ENCODE peak calls at places on chromosomes 13 and 19, in six cellular contexts. E, B, Q, S, K and Z are unnamed samples.

GRCh38 chr13:62046512-62046911 is 630.9 kb upstream of the PCDH20 start:
- DNase-seq in E (no peak), Q (no peak), S (no peak), K (no peak), B (no peak), Z (no peak)

GRCh38 chr13:57673197-57673596 is 41.7 kb downstream of the PCDH17 start:
- DNase-seq in Q (no peak), E (no peak), S (no peak), K (no peak), B (no peak), Z (no peak)

GRCh38 chr13:73465629-73465974 is 406.8 kb downstream of the KLF5 start:
- DNase-seq in K (peak), Q (no peak), B (peak), E (no peak), S (peak), Z (no peak)

GRCh38 chr19:38303517-38304351 is at the start of gene C19orf33:
- DNase-seq in B (peak), S (peak), E (no peak), K (peak), Q (peak), Z (no peak)

GRCh38 chr19:12665281-12665573 is 1.3 kb downstream of the MAN2B1 start:
- DNase-seq in K (no peak), B (peak), Q (no peak), E (peak), S (no peak), Z (peak)

GRCh38 chr13:25335856-25336255 is 34.4 kb downstream of the NUP58 start:
- DNase-seq in E (no peak), B (no peak), S (no peak), Q (no peak), K (peak), Z (no peak)

GRCh38 chr19:861756-862528 is 2.5 kb downstream of the CFD start:
- DNase-seq in S (no peak), B (peak), Q (no peak), K (no peak), E (peak), Z (peak)

GRCh38 chr13:40375522-40376171 is 290.8 kb downstream of the FOXO1 start:
- DNase-seq in S (no peak), B (no peak), E (no peak), Q (no peak), K (no peak), Z (no peak)

GRCh38 chr19:45238556-45238955 is 6.7 kb downstream of the EXOC3L2 start:
- DNase-seq in Q (no peak), E (no peak), S (no peak), K (no peak), B (no peak), Z (no peak)

GRCh38 chr19:46704379-46705076 is 12.4 kb downstream of the PRKD2 start:
- DNase-seq in B (peak), E (peak), K (no peak), Q (peak), S (peak), Z (peak)

GRCh38 chr13:27130223-27131015 is 41.2 kb downstream of the USP12 start:
- DNase-seq in Q (no peak), B (no peak), K (peak), E (no peak), S (no peak), Z (no peak)

GRCh38 chr19:31270897-31271568 is 78.2 kb downstream of the TSHZ3 start:
- DNase-seq in E (no peak), K (peak), B (no peak), Q (no peak), S (no peak), Z (no peak)

GRCh38 chr13:49388256-49388655 is 55.6 kb downstream of the CAB39L start:
- DNase-seq in S (no peak), E (no peak), Q (no peak), K (no peak), B (no peak), Z (no peak)

GRCh38 chr13:34462843-34463242 is 479.2 kb upstream of the NBEA start:
- DNase-seq in E (no peak), Q (no peak), K (peak), S (peak), B (no peak), Z (no peak)

GRCh38 chr13:108302279-108302678 is 32.8 kb downstream of the TNFSF13B start:
- DNase-seq in B (no peak), Q (no peak), E (no peak), K (peak), S (no peak), Z (no peak)

GRCh38 chr13:90205081-90205480 is 1142.4 kb upstream of the MIR17HG start:
- DNase-seq in S (no peak), Q (no peak), E (no peak), B (no peak), K (no peak), Z (no peak)

GRCh38 chr19:58330458-58330857 is 3.7 kb downstream of the ZSCAN22 start:
- DNase-seq in B (no peak), K (peak), E (no peak), Q (no peak), S (peak), Z (no peak)

GRCh38 chr13:109494955-109495354 is 291.4 kb downstream of the IRS2 start:
- DNase-seq in K (peak), Q (no peak), E (no peak), S (no peak), B (no peak), Z (no peak)

GRCh38 chr19:17996826-17997316 is 11.1 kb upstream of the ARRDC2 start:
- DNase-seq in Q (peak), B (peak), S (peak), E (peak), K (peak), Z (peak)

GRCh38 chr19:38831142-38831605 is 420 bp downstream of the ECH1 start:
- DNase-seq in S (peak), E (peak), B (peak), K (peak), Q (peak), Z (peak)

GRCh38 chr19:10936661-10937084 is 8.1 kb downstream of the TIMM29 start:
- DNase-seq in K (peak), E (peak), B (peak), Q (no peak), S (peak), Z (peak)

GRCh38 chr19:54905908-54906511 is at the start of gene NCR1:
- DNase-seq in K (no peak), Q (no peak), S (no peak), B (no peak), E (no peak), Z (peak)

GRCh38 chr13:106186366-106187030 is 349.0 kb downstream of the EFNB2 start:
- DNase-seq in S (no peak), K (peak), B (no peak), Q (no peak), E (no peak), Z (no peak)

GRCh38 chr19:18001837-18002345 is 6.1 kb upstream of the ARRDC2 start:
- DNase-seq in B (no peak), K (no peak), S (no peak), Q (no peak), E (no peak), Z (no peak)

GRCh38 chr13:94956407-94957110 is 244.2 kb upstream of the SOX21 start:
- DNase-seq in K (peak), E (no peak), Q (no peak), B (no peak), S (no peak), Z (no peak)

GRCh38 chr13:34258646-34259386 is 440.9 kb downstream of the RFC3 start:
- DNase-seq in Q (no peak), B (no peak), E (no peak), S (no peak), K (peak), Z (no peak)

GRCh38 chr19:34837262-34837661 is 64.2 kb upstream of the ZNF599 start:
- DNase-seq in K (no peak), Q (no peak), E (no peak), S (no peak), B (peak), Z (no peak)

GRCh38 chr13:73399347-73400216 is 340.8 kb downstream of the KLF5 start:
- DNase-seq in Q (no peak), E (no peak), K (peak), S (peak), B (peak), Z (no peak)

GRCh38 chr19:45276284-45276687 is 25.2 kb downstream of the MARK4 start:
- DNase-seq in B (no peak), E (peak), S (no peak), K (no peak), Q (no peak), Z (no peak)

GRCh38 chr19:8423821-8424223 is 10.7 kb downstream of the MARCHF2 start:
- DNase-seq in S (peak), E (no peak), B (peak), K (peak), Q (peak), Z (no peak)

GRCh38 chr19:10891360-10892108 is 20.2 kb downstream of the CARM1 start:
- DNase-seq in S (no peak), K (no peak), Q (no peak), E (no peak), B (peak), Z (no peak)

GRCh38 chr13:105165449-105166125 is 1369.9 kb downstream of the EFNB2 start:
- DNase-seq in E (no peak), S (no peak), K (no peak), B (peak), Q (no peak), Z (no peak)

GRCh38 chr19:3966051-3967017 is 4.6 kb downstream of the DAPK3 start:
- DNase-seq in E (no peak), B (peak), Q (no peak), S (no peak), K (no peak), Z (no peak)
- TF ChIP-seq CTCF in E (no peak), B (no peak), Q (no peak), S (no peak), K (no peak), Z (no peak)

GRCh38 chr19:41897820-41898219 is 14.8 kb downstream of the ARHGEF1 start:
- DNase-seq in K (no peak), S (no peak), B (no peak), E (no peak), Q (no peak), Z (no peak)

GRCh38 chr19:41896581-41896942 is 13.6 kb downstream of the ARHGEF1 start:
- DNase-seq in Q (no peak), B (no peak), K (no peak), E (no peak), S (no peak), Z (no peak)

GRCh38 chr19:41897181-41897580 is 14.2 kb downstream of the ARHGEF1 start:
- DNase-seq in B (no peak), E (no peak), Q (no peak), K (no peak), S (no peak), Z (no peak)

GRCh38 chr19:41894350-41894749 is 11.4 kb downstream of the ARHGEF1 start:
- DNase-seq in B (no peak), K (no peak), E (no peak), Q (no peak), S (no peak), Z (no peak)

DNA sequence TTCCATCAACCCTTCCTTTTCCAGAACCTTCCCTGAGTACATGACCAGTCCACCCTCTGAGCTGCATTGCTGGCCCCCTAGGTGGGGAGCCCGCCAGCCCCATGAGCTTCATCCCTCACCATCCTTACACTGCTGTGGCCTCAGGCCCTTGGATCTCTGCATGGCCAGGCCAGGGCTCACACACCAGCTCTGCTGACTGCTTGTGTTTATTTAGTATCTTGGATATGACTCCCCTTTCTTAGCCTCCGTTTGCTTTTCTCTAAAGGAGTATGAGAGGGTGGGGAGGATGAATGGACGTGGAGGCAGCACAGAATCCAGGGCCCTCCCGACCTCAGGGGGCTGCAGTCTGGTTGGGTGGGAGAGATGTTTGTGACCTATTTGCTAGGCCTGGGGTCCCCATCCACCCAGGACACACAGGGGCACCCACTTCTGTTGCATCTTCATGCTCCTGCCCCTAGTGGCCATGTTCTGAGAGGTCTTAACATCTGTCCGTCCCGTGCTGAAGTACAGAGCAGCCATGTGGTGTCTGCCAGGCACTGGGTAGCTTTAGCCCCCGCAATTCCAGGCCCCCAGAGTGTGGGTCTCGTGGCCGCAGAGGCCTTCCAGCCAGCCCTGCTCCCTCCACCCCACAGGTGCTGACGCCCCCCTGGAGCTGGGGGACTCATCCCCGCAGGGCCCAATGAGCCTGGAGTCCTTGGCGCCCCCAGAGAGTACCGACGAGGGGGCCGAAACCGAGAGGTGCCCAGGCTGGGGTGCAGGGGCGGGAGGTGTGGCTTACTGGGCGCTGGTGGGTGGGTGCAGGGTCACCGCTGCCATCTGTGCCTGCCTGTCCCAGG is 13.0 kb downstream of the ARHGEF1 start:
- DNase-seq in S (no peak), E (peak), Q (no peak), B (no peak), K (no peak), Z (peak)
- TF ChIP-seq CTCF in S (peak), E (peak), Q (no peak), B (no peak), K (peak), Z (peak)

GRCh38 chr13:111152836-111153235 is 37.7 kb downstream of the ARHGEF7 start:
- DNase-seq in K (peak), S (no peak), E (no peak), Q (no peak), B (peak), Z (no peak)

GRCh38 chr13:111158136-111158805 is 43.2 kb downstream of the ARHGEF7 start:
- DNase-seq in S (peak), E (no peak), B (no peak), Q (no peak), K (peak), Z (no peak)

GRCh38 chr13:111153977-111154332 is 38.8 kb downstream of the ARHGEF7 start:
- DNase-seq in B (peak), S (peak), E (peak), K (no peak), Q (no peak), Z (no peak)

GRCh38 chr13:111156421-111156820 is 41.3 kb downstream of the ARHGEF7 start:
- DNase-seq in S (peak), B (no peak), Q (no peak), K (peak), E (no peak), Z (no peak)

DNA sequence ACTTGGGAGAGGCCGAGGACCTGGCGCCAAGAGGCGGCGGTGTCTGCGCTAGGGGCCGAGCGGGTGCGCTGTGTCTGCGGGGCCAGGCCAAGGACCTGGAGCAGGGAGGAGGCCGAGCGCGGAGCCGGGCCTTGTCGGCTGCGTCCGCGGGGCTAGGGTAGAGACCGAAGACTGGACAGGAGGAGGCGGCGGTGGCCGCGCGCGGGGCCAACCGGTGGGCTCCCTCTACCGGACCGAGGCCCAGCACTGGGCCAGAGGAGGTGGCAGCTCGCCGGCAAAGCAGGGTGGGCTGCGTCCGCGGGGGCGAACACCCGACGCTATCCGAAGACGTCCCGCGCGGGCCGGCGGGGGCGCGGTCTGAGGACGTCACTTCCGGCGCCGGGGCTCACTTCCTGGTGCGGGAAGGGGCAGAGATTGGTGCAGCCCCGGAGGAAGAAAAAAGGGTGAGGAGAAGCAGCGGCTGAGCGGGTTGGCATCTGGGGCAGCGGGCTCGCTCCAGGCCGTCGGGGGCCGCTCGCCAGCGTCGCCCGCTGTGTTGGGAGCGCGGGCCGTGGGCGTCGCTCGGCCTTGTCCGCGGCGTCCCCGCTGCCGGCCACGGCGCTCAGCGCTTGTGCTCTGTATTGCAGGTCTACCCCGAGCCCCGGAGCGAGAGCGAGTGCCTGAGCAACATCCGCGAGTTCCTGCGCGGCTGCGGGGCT is 38.3 kb downstream of the ARHGEF7 start:
- DNase-seq in S (peak), Q (peak), K (peak), B (peak), E (peak), Z (peak)
- TF ChIP-seq CTCF in S (no peak), Q (peak), K (peak), B (no peak), E (no peak), Z (no peak)

DNA sequence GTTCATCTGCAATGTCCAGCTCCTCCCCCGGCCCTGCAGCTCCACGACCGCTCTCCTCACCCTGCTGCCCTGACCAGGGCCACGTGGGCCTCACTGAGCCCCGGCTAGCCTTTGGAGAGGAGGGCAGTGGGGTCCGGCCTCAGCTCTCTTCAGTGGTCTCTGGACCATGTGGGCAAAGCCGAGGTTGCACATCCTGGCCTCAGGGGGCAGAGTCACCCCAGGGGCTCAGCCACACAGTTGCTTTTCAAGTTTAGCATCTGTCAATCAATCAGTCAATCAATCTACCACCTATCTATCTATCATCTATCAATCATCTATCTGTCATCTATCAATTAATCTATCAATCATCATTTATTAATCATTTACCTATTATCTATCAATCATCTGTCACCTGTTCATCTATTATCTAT is 3.0 kb upstream of the DIRAS1 start:
- DNase-seq in K (no peak), Q (no peak), E (no peak), B (no peak), S (no peak), Z (no peak)
- TF ChIP-seq CTCF in K (no peak), Q (no peak), E (peak), B (no peak), S (no peak), Z (no peak)

DNA sequence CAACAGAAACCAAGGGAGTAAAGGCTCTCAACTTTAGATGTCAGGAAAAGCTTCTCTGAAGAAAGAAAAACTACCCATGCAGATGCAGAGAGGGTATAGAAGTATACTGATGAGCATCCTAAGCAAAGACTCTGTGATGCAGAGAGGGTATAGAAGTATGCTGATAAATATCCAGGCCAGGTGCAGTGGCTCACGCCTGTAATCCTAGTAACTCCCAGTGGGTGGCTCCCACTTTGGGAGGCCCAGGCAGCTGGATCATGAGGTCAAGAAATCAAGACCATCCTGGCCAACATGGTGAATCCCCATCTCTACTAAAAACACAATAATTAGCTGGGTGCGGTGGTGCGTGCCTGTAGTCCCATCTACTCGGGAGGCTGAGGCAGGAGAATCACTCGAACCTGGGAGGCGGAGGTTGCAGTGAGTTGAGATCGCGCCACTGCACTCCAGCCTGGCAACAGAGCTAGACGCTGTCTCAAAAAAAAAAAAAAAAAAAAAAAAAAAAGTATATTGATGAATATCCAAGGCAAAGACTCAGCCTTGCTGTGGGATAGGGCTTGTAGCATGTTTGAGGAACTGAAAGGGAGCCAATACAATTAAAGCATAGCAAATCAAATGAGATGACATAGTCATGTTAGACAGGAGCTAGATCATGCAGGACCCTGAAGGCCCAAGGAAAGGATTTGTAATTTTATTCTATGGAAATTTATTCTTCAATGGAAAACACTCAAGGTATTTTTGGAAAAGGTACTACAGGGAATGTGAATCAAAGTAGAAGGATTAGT is 14.9 kb downstream of the UBL3 start:
- DNase-seq in E (no peak), S (no peak), K (no peak), Q (no peak), B (no peak), Z (no peak)
- TF ChIP-seq CTCF in E (no peak), S (no peak), K (no peak), Q (no peak), B (no peak), Z (no peak)

GRCh38 chr13:113597386-113598080 is 13.0 kb downstream of the TFDP1 start:
- DNase-seq in Q (peak), K (no peak), B (no peak), E (no peak), S (no peak), Z (no peak)
- TF ChIP-seq CTCF in Q (no peak), K (no peak), B (no peak), E (no peak), S (no peak), Z (no peak)

DNA sequence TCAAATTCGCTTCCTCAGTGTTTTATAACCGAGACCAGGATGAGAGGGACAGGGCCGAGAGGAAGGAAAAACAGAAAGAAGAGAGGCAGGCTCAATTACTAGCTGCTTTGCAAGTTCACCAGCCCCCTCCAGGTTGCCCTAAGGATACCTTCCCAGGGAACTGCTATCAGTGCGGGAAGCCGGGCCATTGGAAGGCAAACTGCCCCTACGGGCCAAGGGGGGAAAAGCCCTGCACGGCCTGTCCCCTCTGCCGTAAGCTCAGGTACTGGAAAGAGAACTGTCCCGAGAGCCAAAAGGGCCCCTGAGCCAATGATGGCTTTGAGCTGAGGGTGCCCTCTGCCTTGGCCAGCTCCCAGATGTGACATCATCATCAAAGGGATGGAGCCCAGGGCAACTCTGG is 3.2 kb upstream of the ERVV-1 start:
- DNase-seq in Q (no peak), E (no peak), K (no peak), S (no peak), B (no peak), Z (no peak)
- TF ChIP-seq CTCF in Q (no peak), E (no peak), K (no peak), S (no peak), B (no peak), Z (no peak)

GRCh38 chr19:33628921-33629825 is 7.4 kb downstream of the CHST8 start:
- DNase-seq in K (no peak), E (no peak), S (no peak), B (no peak), Q (no peak), Z (no peak)
- TF ChIP-seq CTCF in K (no peak), E (no peak), S (no peak), B (no peak), Q (no peak), Z (no peak)

GRCh38 chr13:99033814-99034213 is 56.0 kb upstream of the DOCK9 start:
- DNase-seq in Q (no peak), S (no peak), K (no peak), B (no peak), E (peak), Z (no peak)
- TF ChIP-seq CTCF in Q (peak), S (peak), K (peak), B (peak), E (peak), Z (peak)